ENCODE peak calls at places on chromosomes 1 and 21, in five cellular contexts. Y, L, F, W and K are unnamed samples.

GRCh38 chr21:45972716-45973474 is 8.7 kb upstream of the COL6A1 start:
- DNase-seq in Y (no peak), L (peak; percentile 82), F (no peak), W (peak; percentile 88), K (peak; percentile 85)

GRCh38 chr1:42844592-42845140 is 1.7 kb upstream of the ZNF691 start:
- DNase-seq in Y (no peak), L (no peak), F (peak; percentile 68), W (no peak), K (no peak)

GRCh38 chr21:25881524-25882376 is 147.0 kb downstream of the GABPA start:
- DNase-seq in Y (no peak), L (peak; percentile 75), F (peak; percentile 46), W (peak; percentile 16), K (peak; percentile 60)

GRCh38 chr21:37767984-37768383 is 148.3 kb downstream of the KCNJ6 start:
- DNase-seq in Y (no peak), L (no peak), F (peak; percentile 51), W (no peak), K (no peak)

GRCh38 chr1:185578293-185578692 is 155.9 kb upstream of the HMCN1 start:
- DNase-seq in Y (no peak), L (no peak), F (no peak), W (no peak), K (no peak)

GRCh38 chr1:172469717-172470116 is 25.8 kb upstream of the PIGC start:
- DNase-seq in Y (no peak), L (no peak), F (no peak), W (no peak), K (no peak)

GRCh38 chr1:221947731-221948130 is 205.8 kb upstream of the DUSP10 start:
- DNase-seq in Y (no peak), L (no peak), F (peak; percentile 69), W (no peak), K (no peak)

GRCh38 chr1:116460261-116460660 is 87.2 kb downstream of the ATP1A1 start:
- DNase-seq in Y (no peak), L (no peak), F (no peak), W (no peak), K (no peak)

GRCh38 chr1:3795453-3796214 is 664 bp downstream of the LRRC47 start:
- DNase-seq in Y (no peak), L (no peak), F (no peak), W (no peak), K (no peak)

GRCh38 chr1:70717211-70717610 is 306.1 kb downstream of the CTH start:
- DNase-seq in Y (no peak), L (no peak), F (no peak), W (no peak), K (no peak)

GRCh38 chr1:94805912-94806311 is 14.2 kb upstream of the SLC44A3 start:
- DNase-seq in Y (no peak), L (no peak), F (peak; percentile 52), W (no peak), K (no peak)

GRCh38 chr1:54227091-54227602 is 27.2 kb downstream of the MRPL37 start:
- DNase-seq in Y (no peak), L (peak; percentile 88), F (no peak), W (no peak), K (no peak)

GRCh38 chr1:15214507-15214906 is 32.5 kb upstream of the FHAD1 start:
- DNase-seq in Y (no peak), L (peak; percentile 72), F (no peak), W (peak; percentile 21), K (peak; percentile 75)

GRCh38 chr1:31663622-31664452 is 19.2 kb upstream of the PEF1 start:
- DNase-seq in Y (peak; percentile 57), L (no peak), F (no peak), W (no peak), K (peak; percentile 86)

GRCh38 chr21:34871026-34871908 is 177.8 kb downstream of the RUNX1 start:
- DNase-seq in Y (no peak), L (no peak), F (no peak), W (no peak), K (no peak)

GRCh38 chr21:23963454-23963853 is 1643.8 kb downstream of the MRPL39 start:
- DNase-seq in Y (no peak), L (no peak), F (peak; percentile 10), W (peak; percentile 7), K (no peak)

GRCh38 chr21:23968008-23968407 is 1639.3 kb downstream of the MRPL39 start:
- DNase-seq in Y (no peak), L (no peak), F (no peak), W (no peak), K (no peak)

DNA sequence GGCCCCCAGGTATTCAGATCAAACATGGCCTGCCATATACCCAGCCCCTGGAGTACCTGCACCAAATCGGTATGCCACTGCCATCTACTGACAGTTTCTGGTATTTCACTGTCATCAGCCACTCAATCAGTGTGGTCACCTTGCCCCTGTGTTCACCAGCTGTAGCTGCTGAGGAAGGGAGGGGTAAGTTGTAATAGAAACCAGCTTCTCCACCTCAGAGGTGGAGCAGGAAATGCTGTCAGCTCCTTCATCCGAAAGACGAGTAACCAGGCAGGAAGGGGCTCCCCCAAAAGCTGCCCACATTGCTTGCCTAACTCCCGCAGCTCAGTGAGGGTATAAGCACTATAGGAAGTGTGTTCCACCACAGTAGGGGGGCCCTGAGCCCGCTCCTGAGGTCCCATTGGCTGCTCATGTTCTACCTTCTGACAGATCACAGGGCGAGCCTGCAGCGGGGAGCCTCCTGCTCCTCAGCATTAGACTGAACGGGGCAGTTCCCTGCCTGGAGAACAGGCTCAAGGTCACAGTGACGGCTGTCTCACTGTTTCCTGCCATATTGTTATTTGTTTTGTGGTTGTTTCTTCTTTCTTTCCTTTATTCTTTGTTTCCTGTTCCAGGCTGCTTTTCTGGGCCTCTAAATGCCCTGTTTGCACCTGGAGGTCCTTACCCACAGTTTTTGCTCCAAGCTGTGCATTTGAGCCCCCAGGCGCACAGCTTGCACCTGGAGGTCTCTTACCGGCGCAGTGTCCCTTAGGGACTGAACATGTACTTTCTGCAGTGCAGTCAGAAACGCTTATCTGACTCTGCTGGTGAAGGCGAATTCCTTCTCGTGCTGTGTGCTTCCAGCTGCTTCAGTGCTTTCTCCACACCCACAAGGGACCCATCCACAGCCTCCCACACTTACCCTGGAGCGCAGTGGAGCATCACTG is 1638.3 kb downstream of the MRPL39 start:
- DNase-seq in Y (no peak), L (no peak), F (no peak), W (peak; percentile 7), K (no peak)
- TF ChIP-seq CTCF in Y (no peak), L (no peak), F (no peak), W (peak; percentile 71), K (peak; percentile 37)

GRCh38 chr1:153364181-153364580 is 6.5 kb downstream of the S100A9 start:
- DNase-seq in Y (no peak), L (no peak), F (peak; percentile 83), W (no peak), K (no peak)

GRCh38 chr1:153365696-153366095 is 8.0 kb downstream of the S100A9 start:
- DNase-seq in Y (no peak), L (no peak), F (no peak), W (no peak), K (no peak)

GRCh38 chr1:153363641-153364040 is 6.0 kb downstream of the S100A9 start:
- DNase-seq in Y (no peak), L (peak; percentile 44), F (no peak), W (no peak), K (peak; percentile 9)

GRCh38 chr1:153366261-153366660 is 8.6 kb downstream of the S100A9 start:
- DNase-seq in Y (no peak), L (peak; percentile 19), F (no peak), W (no peak), K (no peak)

GRCh38 chr1:153364766-153365678 is 7.4 kb downstream of the S100A9 start:
- DNase-seq in Y (no peak), L (peak; percentile 35), F (peak; percentile 88), W (no peak), K (no peak)
- TF ChIP-seq CTCF in Y (no peak), L (no peak), F (peak; percentile 33), W (no peak), K (no peak)

DNA sequence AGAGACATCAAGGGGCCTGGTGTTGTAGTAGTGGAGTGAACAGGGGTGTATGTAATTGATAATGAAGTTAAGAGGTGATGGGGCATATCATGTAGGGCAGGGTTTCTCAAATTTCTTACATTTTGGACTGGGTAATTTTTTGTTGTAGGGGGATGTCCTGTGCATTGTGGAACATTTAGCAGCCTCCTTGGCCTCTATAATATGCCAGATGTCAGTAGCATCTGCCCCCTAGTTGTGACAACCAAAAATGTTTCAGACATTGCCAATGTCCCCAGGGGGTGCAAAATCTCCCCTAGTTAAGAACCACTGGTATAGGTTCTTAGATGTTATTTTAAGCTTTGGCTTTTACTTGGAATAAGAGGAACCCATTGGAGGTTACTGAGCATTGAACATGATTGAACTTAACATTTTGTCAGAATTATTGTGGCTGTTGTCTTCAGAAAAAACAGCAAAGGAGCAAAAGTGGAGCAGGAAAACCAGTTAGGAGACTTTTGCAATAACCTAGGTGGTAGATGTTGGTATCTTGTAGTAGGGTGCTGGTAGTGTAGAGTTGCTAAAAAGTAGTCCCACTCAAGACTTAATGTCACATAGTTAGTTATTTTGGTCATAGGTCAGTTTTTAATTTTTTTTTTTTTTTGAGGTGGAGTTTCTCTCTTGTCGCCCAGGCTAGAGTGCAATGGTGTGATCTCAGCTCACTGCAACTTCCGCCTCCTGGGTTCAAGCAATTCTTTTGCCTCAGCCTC is 6.2 kb downstream of the ZNF326 start:
- DNase-seq in Y (no peak), L (no peak), F (no peak), W (no peak), K (no peak)
- TF ChIP-seq CTCF in Y (no peak), L (no peak), F (no peak), W (no peak), K (no peak)

GRCh38 chr1:24745711-24746582 is 700 bp downstream of the CLIC4 start:
- DNase-seq in Y (no peak), L (peak; percentile 88), F (peak; percentile 74), W (no peak), K (peak; percentile 53)

GRCh38 chr1:24743404-24744211 is 1.6 kb upstream of the CLIC4 start:
- DNase-seq in Y (no peak), L (no peak), F (peak; percentile 67), W (no peak), K (no peak)

GRCh38 chr1:24748191-24749121 is 3.2 kb downstream of the CLIC4 start:
- DNase-seq in Y (no peak), L (no peak), F (no peak), W (no peak), K (no peak)

GRCh38 chr1:24742090-24742938 is 2.9 kb upstream of the CLIC4 start:
- DNase-seq in Y (no peak), L (peak; percentile 39), F (peak; percentile 39), W (no peak), K (no peak)

GRCh38 chr1:24744911-24745710 is at the start of gene CLIC4:
- DNase-seq in Y (peak; percentile 98), L (peak; percentile 100), F (peak; percentile 94), W (peak; percentile 99), K (peak; percentile 100)
- TF ChIP-seq CTCF in Y (no peak), L (no peak), F (peak; percentile 46), W (peak; percentile 37), K (no peak)

GRCh38 chr1:6357243-6357929 is 36.2 kb downstream of the ACOT7 start:
- DNase-seq in Y (no peak), L (no peak), F (no peak), W (no peak), K (no peak)
- TF ChIP-seq CTCF in Y (no peak), L (no peak), F (peak; percentile 36), W (peak; percentile 2), K (no peak)

DNA sequence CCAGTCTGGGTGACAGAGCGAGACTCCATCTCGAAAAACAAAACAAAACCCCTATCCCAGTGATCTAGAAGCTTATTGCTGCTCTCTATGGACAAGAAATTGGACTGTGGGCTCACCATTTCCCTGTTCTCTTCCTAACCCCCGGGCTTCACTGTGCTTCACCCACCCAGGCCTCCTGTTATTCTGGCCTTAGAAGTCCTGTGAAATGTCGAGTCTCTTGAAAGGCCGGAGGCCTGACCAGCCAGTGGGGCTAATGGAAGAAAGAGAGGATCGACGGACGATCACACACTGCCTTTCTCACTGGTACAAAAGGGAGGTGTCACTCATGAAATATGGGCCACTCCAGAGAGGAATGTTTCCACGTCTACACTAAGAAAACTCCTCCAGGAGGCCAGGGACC is 36.2 kb downstream of the CACNA1S start:
- DNase-seq in Y (no peak), L (no peak), F (no peak), W (no peak), K (no peak)
- TF ChIP-seq CTCF in Y (no peak), L (no peak), F (no peak), W (no peak), K (no peak)